ENCODE peak calls at places on chromosomes 11 and 22, in ten cellular contexts. D, N, V, J, E, S, Z, P, U and X are unnamed samples.

GRCh38 chr11:76769071-76769560 is 14.0 kb upstream of the TSKU start:
- DNase-seq in D (no peak), N (no peak), V (peak), J (no peak), E (no peak), S (no peak), Z (no peak), P (no peak), U (no peak), X (no peak)

GRCh38 chr11:61951484-61952135 is 1.5 kb downstream of the BEST1 start:
- DNase-seq in D (no peak), N (no peak), V (no peak), J (no peak), E (no peak), S (no peak), Z (no peak), P (no peak), U (no peak), X (no peak)

GRCh38 chr11:94641167-94641761 is 74.1 kb downstream of the PIWIL4 start:
- DNase-seq in D (no peak), N (no peak), V (no peak), J (peak), E (no peak), S (no peak), Z (no peak), P (no peak), U (no peak), X (peak)

GRCh38 chr11:64245401-64245796 is 1.3 kb downstream of the PPP1R14B start:
- DNase-seq in D (no peak), N (no peak), V (no peak), J (no peak), E (no peak), S (no peak), Z (no peak), P (no peak), U (no peak), X (no peak)

GRCh38 chr11:58075781-58076180 is 45.0 kb downstream of the OR6Q1 start:
- DNase-seq in D (no peak), N (no peak), V (peak), J (peak), E (no peak), S (no peak), Z (no peak), P (no peak), U (no peak), X (no peak)

GRCh38 chr11:117444256-117445096 is 116.8 kb downstream of the CEP164 start:
- DNase-seq in D (no peak), N (no peak), V (no peak), J (no peak), E (no peak), S (no peak), Z (no peak), P (no peak), U (no peak), X (no peak)

GRCh38 chr11:77542296-77542695 is 47.5 kb upstream of the AQP11 start:
- DNase-seq in D (no peak), N (no peak), V (peak), J (peak), E (no peak), S (no peak), Z (no peak), P (no peak), U (no peak), X (peak)

GRCh38 chr11:63764712-63765631 is 3.6 kb downstream of the ZFTA start:
- DNase-seq in D (no peak), N (peak), V (no peak), J (peak), E (peak), S (peak), Z (no peak), P (no peak), U (no peak), X (no peak)

GRCh38 chr11:130478881-130479280 is 30.4 kb downstream of the ADAMTS15 start:
- DNase-seq in D (no peak), N (no peak), V (peak), J (peak), E (no peak), S (peak), Z (no peak), P (no peak), U (peak), X (peak)

GRCh38 chr11:107711861-107712260 is at the start of gene SLN:
- DNase-seq in D (no peak), N (peak), V (no peak), J (no peak), E (no peak), S (no peak), Z (no peak), P (no peak), U (no peak), X (no peak)

GRCh38 chr11:14499178-14499559 is 442 bp downstream of the COPB1 start:
- DNase-seq in D (no peak), N (peak), V (peak), J (peak), E (no peak), S (peak), Z (no peak), P (no peak), U (no peak), X (no peak)

GRCh38 chr11:46977038-46977818 is 40.7 kb downstream of the CSTPP1 start:
- DNase-seq in D (no peak), N (no peak), V (no peak), J (no peak), E (no peak), S (no peak), Z (no peak), P (no peak), U (no peak), X (no peak)

GRCh38 chr11:28146123-28146751 is 38.0 kb downstream of the METTL15 start:
- DNase-seq in D (peak), N (peak), V (peak), J (peak), E (no peak), S (no peak), Z (no peak), P (no peak), U (no peak), X (peak)

GRCh38 chr11:40819230-40819629 is 640.2 kb downstream of the LRRC4C start:
- DNase-seq in D (no peak), N (no peak), V (no peak), J (no peak), E (no peak), S (no peak), Z (no peak), P (no peak), U (no peak), X (no peak)

GRCh38 chr11:69939551-69940245 is 120.5 kb upstream of the FGF3 start:
- DNase-seq in D (no peak), N (peak), V (peak), J (no peak), E (peak), S (no peak), Z (no peak), P (peak), U (no peak), X (peak)

GRCh38 chr22:32836286-32836859 is 34.9 kb downstream of the TIMP3 start:
- DNase-seq in D (no peak), N (peak), V (peak), J (peak), E (no peak), S (no peak), Z (peak), P (no peak), U (no peak), X (peak)

GRCh38 chr11:89463381-89463780 is 27.8 kb downstream of the NOX4 start:
- DNase-seq in D (no peak), N (no peak), V (no peak), J (no peak), E (no peak), S (no peak), Z (no peak), P (no peak), U (no peak), X (peak)

GRCh38 chr22:42719656-42720262 is 911 bp downstream of the A4GALT start:
- DNase-seq in D (no peak), N (no peak), V (no peak), J (no peak), E (no peak), S (no peak), Z (peak), P (no peak), U (no peak), X (no peak)

DNA sequence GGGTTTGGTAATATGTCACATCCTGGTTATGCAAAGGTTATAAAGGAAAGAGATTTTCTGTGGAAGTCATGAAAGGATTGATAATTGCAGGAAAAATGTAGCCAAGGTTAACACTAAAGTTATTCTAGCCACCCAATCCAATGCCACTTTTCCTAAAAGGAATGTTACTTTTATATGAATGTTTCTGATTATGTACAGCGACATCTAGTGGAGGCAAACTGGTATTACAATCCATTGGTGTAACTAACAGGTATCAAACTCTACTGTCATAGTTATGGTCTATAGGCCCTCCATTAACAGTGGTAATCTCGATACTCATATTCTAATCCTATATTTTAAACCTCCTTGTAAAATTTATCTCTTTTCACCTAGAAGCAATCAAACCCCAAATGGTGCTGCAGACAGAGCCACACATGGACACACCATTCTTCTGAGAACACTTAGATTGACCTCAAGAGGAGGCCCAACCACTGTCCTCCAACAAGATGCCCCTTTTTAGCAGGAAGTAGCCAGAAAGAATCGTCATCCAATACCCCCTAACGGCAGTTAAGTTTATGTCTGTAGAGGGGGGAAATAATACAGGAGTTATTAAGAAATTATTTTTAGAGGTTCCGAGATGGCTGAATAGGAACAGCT is 74.9 kb upstream of the RAG2 start:
- DNase-seq in D (peak), N (peak), V (peak), J (peak), E (no peak), S (no peak), Z (no peak), P (no peak), U (peak), X (peak)
- TF ChIP-seq CTCF in D (peak), N (peak), V (peak), J (peak), E (peak), S (no peak), Z (peak), P (peak), U (peak), X (peak)

GRCh38 chr11:56700919-56701485 is 2.1 kb downstream of the OR9G1 start:
- DNase-seq in D (no peak), N (no peak), V (no peak), J (no peak), E (no peak), S (no peak), Z (no peak), P (no peak), U (no peak), X (no peak)

GRCh38 chr11:56705784-56706396 is 7.0 kb downstream of the OR9G1 start:
- DNase-seq in D (no peak), N (no peak), V (no peak), J (no peak), E (no peak), S (no peak), Z (no peak), P (no peak), U (no peak), X (no peak)

GRCh38 chr11:56698795-56699194 is at the start of gene OR9G1:
- DNase-seq in D (no peak), N (no peak), V (no peak), J (no peak), E (no peak), S (no peak), Z (no peak), P (no peak), U (no peak), X (no peak)

GRCh38 chr11:56700242-56700918 is 1.5 kb downstream of the OR9G1 start:
- DNase-seq in D (no peak), N (no peak), V (no peak), J (no peak), E (no peak), S (no peak), Z (no peak), P (no peak), U (no peak), X (no peak)
- TF ChIP-seq CTCF in D (no peak), N (no peak), V (no peak), J (no peak), E (no peak), S (no peak), Z (no peak), P (no peak), U (no peak), X (no peak)

DNA sequence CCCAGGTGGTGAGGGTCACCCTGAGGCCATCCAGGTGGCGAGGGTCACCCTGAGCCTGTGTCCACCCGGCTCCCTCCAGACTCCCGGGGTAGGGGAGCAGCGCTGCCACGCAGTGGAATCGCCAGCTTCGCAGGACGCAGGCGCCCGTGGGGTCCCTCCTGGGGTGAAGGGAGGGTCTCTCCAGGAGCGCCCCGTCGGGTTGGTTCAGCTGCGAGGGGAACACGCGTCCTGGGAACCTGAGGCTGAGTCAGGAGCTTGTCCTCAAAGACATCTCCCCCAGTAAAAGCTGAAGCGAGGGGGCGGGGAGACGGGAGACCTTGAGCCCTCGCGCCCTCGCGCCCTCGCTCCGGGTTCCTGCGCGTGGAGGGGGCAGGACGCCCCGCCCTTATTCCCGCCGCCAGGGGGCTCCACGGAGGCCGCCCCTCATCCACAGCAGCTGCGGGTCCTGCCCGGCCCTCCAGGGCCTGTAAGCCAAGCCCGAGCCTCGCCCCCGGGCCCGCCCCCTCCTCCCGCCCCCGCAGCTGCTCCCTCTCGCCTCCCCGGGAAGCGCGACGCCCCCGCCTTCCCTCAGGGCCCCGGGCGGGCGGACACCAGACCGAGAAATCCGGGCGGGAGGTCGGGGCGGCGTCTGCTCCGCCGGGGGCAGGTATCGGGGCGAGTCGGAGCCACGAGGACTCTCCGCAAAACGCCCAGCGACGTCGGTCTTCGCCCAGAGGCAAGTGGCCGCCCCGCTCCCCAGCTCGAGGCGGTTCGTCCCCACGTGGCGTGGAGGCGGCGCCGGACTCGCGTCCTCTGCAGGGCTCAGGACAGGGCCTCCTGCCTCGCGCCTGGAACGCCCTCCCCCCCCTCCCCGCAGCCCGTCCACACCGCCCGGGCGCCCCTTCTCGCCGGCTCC is 22.8 kb downstream of the PIM3 start:
- DNase-seq in D (no peak), N (peak), V (no peak), J (no peak), E (peak), S (peak), Z (no peak), P (peak), U (no peak), X (no peak)
- TF ChIP-seq CTCF in D (no peak), N (peak), V (peak), J (peak), E (peak), S (no peak), Z (peak), P (peak), U (no peak), X (peak)

GRCh38 chr11:82899191-82899820 is 924 bp downstream of the PRCP start:
- DNase-seq in D (no peak), N (no peak), V (no peak), J (no peak), E (no peak), S (no peak), Z (no peak), P (no peak), U (no peak), X (no peak)

GRCh38 chr11:82899957-82900276 is 313 bp downstream of the PRCP start:
- DNase-seq in D (no peak), N (no peak), V (no peak), J (no peak), E (no peak), S (no peak), Z (no peak), P (no peak), U (no peak), X (no peak)

GRCh38 chr11:82901165-82901938 is at the start of gene DDIAS:
- DNase-seq in D (peak), N (peak), V (peak), J (peak), E (peak), S (peak), Z (peak), P (peak), U (peak), X (peak)

GRCh38 chr11:82902086-82902485 is 550 bp downstream of the DDIAS start:
- DNase-seq in D (no peak), N (no peak), V (no peak), J (no peak), E (no peak), S (no peak), Z (no peak), P (no peak), U (no peak), X (no peak)

GRCh38 chr11:82900277-82901164 is at the start of gene PRCP:
- DNase-seq in D (peak), N (peak), V (peak), J (peak), E (peak), S (peak), Z (peak), P (peak), U (peak), X (peak)
- TF ChIP-seq CTCF in D (peak), N (no peak), V (no peak), J (no peak), E (no peak), S (no peak), Z (no peak), P (no peak), U (peak), X (no peak)